ENCODE peak calls at places on chromosomes 7 and 10, in four cellular contexts. D is CD14-positive monocyte, H is dermis blood vessel endothelial cell, R is amniotic epithelial cell. W is an unnamed sample.

GRCh38 chr10:120732643-120733313 is 118.4 kb upstream of the WDR11 start:
- DNase-seq in R (no peak), D (no peak), H (no peak), W (no peak)

GRCh38 chr7:55261386-55261770 is 103.8 kb upstream of the LANCL2 start:
- DNase-seq in R (no peak), D (no peak), H (no peak), W (no peak)

GRCh38 chr7:82562716-82563404 is 119.3 kb upstream of the CACNA2D1 start:
- DNase-seq in R (peak; percentile 44), H (no peak), D (no peak), W (no peak)

GRCh38 chr7:101832205-101832631 is 14.8 kb downstream of the CUX1 start:
- DNase-seq in D (no peak), R (no peak), H (no peak), W (no peak)

GRCh38 chr10:94194256-94194655 is 168.5 kb downstream of the NOC3L start:
- DNase-seq in H (peak; percentile 14), D (no peak), R (peak; percentile 64), W (peak; percentile 21)

GRCh38 chr10:117374506-117375359 is 507 bp downstream of the PDZD8 start:
- DNase-seq in D (peak; percentile 53), R (peak; percentile 51), H (peak; percentile 61), W (peak; percentile 47)

GRCh38 chr10:870564-871166 is 60.8 kb downstream of the LARP4B start:
- DNase-seq in H (no peak), D (no peak), R (no peak), W (no peak)

GRCh38 chr10:7302393-7303054 is 108.3 kb downstream of the SFMBT2 start:
- DNase-seq in H (no peak), D (no peak), R (peak; percentile 16), W (peak; percentile 12)

GRCh38 chr10:43913676-43914235 is 265.1 kb upstream of the ZNF32 start:
- DNase-seq in H (no peak), D (no peak), R (no peak), W (no peak)

GRCh38 chr7:37484460-37485063 is 35.9 kb upstream of the ELMO1 start:
- DNase-seq in R (no peak), H (no peak), D (no peak), W (no peak)

GRCh38 chr10:74786126-74786525 is 40.3 kb upstream of the KAT6B start:
- DNase-seq in H (no peak), R (no peak), D (no peak), W (no peak)

GRCh38 chr7:48637382-48637781 is 287.0 kb upstream of the CDC14C start:
- DNase-seq in H (no peak), D (no peak), R (no peak), W (no peak)

GRCh38 chr7:148697950-148698396 is 730 bp upstream of the CUL1 start:
- DNase-seq in R (no peak), H (peak; percentile 29), D (no peak), W (no peak)

GRCh38 chr10:28879875-28880381 is 202.6 kb downstream of the BAMBI start:
- DNase-seq in R (no peak), H (peak; percentile 27), D (no peak), W (no peak)

GRCh38 chr10:131747791-131748190 is 153.0 kb upstream of the PPP2R2D start:
- DNase-seq in H (no peak), D (no peak), R (no peak), W (no peak)

GRCh38 chr10:80324086-80324485 is 32.5 kb downstream of the DYDC1 start:
- DNase-seq in D (no peak), H (peak; percentile 26), R (peak; percentile 7), W (peak; percentile 55)